ENCODE peak calls at places on chromosomes 7 and 10, in seven cellular contexts. H, F, X, V, Z, W and A are unnamed samples.

GRCh38 chr10:126646101-126646500 is 24.4 kb downstream of the C10orf90 start:
- DNase-seq in H (no peak), F (no peak), X (no peak), V (no peak), Z (no peak), W (no peak), A (no peak)

GRCh38 chr7:111853231-111853990 is 291.1 kb upstream of the IMMP2L start:
- DNase-seq in H (no peak), F (no peak), X (no peak), V (no peak), Z (no peak), W (peak; percentile 18), A (no peak)

GRCh38 chr7:148997497-148997896 is 30.8 kb downstream of the PDIA4 start:
- DNase-seq in H (no peak), F (no peak), X (no peak), V (no peak), Z (no peak), W (no peak), A (no peak)

GRCh38 chr10:100515612-100516011 is 4.0 kb downstream of the SEC31B start:
- DNase-seq in H (no peak), F (no peak), X (no peak), V (no peak), Z (no peak), W (no peak), A (no peak)

GRCh38 chr10:44873156-44873555 is 38.0 kb upstream of the TMEM72 start:
- DNase-seq in H (no peak), F (no peak), X (no peak), V (no peak), Z (no peak), W (no peak), A (no peak)

GRCh38 chr10:119896061-119896655 is 3.6 kb downstream of the SEC23IP start:
- DNase-seq in H (no peak), F (peak; percentile 91), X (no peak), V (no peak), Z (no peak), W (no peak), A (no peak)

GRCh38 chr7:107538001-107538400 is 25.7 kb downstream of the COG5 start:
- DNase-seq in H (no peak), F (no peak), X (no peak), V (no peak), Z (no peak), W (no peak), A (no peak)

GRCh38 chr10:17669185-17669872 is 25.4 kb downstream of the STAM start:
- DNase-seq in H (peak; percentile 30), F (no peak), X (no peak), V (no peak), Z (no peak), W (no peak), A (no peak)

GRCh38 chr10:119191881-119192280 is 13.3 kb upstream of the PRDX3 start:
- DNase-seq in H (no peak), F (no peak), X (no peak), V (no peak), Z (no peak), W (no peak), A (no peak)

GRCh38 chr10:131162866-131163265 is 148.7 kb downstream of the TCERG1L start:
- DNase-seq in H (no peak), F (no peak), X (no peak), V (no peak), Z (no peak), W (no peak), A (no peak)

GRCh38 chr10:131078131-131078881 is 233.2 kb downstream of the TCERG1L start:
- DNase-seq in H (no peak), F (no peak), X (no peak), V (no peak), Z (no peak), W (no peak), A (no peak)

GRCh38 chr7:71495828-71496227 is 363.9 kb downstream of the GALNT17 start:
- DNase-seq in H (no peak), F (no peak), X (no peak), V (no peak), Z (no peak), W (no peak), A (no peak)

DNA sequence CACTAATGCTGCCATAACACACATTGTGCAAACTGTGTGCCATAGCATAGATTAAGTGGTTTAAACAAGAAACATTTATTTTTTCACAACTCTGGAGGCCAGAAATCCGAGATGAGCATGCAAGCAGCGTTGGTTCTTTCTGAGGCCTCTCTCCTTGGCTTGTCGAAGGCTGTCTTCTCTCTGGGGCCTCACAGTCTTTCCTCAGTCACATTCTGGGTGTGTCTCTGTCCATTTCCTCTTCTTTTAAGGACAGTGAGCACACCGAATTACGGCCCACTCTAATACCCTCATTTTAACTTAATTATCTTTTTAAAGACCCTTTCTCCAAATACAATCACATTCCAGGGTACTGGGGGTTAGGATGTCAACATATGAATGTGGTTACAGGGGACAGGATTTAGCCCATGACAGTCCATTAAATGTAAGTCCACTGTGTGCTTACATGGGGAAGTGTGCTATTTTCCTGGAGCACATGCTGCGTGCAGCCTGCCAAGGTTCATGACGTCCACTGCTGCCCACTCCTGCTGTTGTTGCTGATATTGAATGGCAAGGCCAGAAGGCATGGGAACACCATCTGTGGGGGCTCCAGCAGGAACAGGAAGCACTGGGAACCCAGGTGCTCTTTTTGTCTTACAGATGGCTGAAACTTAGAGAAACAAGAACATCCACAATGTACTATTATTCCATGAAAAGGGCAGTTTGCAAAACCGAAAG is 365.4 kb downstream of the GALNT17 start:
- DNase-seq in H (no peak), F (no peak), X (no peak), V (no peak), Z (no peak), W (no peak), A (no peak)
- TF ChIP-seq POLR2AphosphoS5 in H (no peak), F (no peak), X (no peak), V (no peak), Z (no peak), W (no peak), A (no peak)

GRCh38 chr10:21530616-21531015 is 3.4 kb upstream of the MLLT10 start:
- DNase-seq in H (no peak), F (no peak), X (no peak), V (no peak), Z (no peak), W (no peak), A (no peak)

GRCh38 chr10:21530168-21530567 is 3.9 kb upstream of the MLLT10 start:
- DNase-seq in H (no peak), F (no peak), X (no peak), V (no peak), Z (no peak), W (no peak), A (no peak)

GRCh38 chr10:21532694-21533576 is 1.1 kb upstream of the MLLT10 start:
- DNase-seq in H (no peak), F (no peak), X (no peak), V (no peak), Z (no peak), W (peak; percentile 42), A (no peak)

GRCh38 chr10:21529236-21529910 is 3.9 kb upstream of the SKIDA1 start:
- DNase-seq in H (no peak), F (no peak), X (no peak), V (no peak), Z (no peak), W (no peak), A (no peak)

DNA sequence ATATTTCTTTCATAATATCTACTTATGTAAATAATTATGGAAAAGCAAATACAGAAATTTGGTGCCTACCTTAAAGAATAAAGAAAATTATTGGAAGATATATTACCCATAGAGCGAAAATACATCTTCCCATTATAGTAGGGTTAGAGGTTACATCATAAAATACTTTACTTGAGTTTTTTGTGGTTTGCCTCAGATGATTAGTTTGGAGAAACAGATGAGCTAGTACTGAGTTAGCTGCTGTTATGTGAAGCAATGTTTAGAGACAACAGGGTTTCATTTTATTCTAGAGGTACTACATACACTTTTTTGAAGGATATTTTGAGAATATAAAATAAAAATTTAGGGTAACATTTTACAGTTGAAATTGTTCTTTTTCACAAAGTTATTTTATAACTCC is 2.9 kb upstream of the MLLT10 start:
- DNase-seq in H (no peak), F (no peak), X (no peak), V (no peak), Z (no peak), W (peak; percentile 38), A (no peak)
- TF ChIP-seq TAF1 in H (no peak), F (no peak), X (no peak), V (no peak), Z (no peak), W (no peak), A (no peak)

GRCh38 chr10:110491346-110491745 is 6.4 kb upstream of the DUSP5 start:
- DNase-seq in H (no peak), F (no peak), X (no peak), V (no peak), Z (no peak), W (no peak), A (no peak)
- TF ChIP-seq POLR2AphosphoS5 in H (no peak), F (no peak), X (no peak), V (no peak), Z (no peak), W (no peak), A (no peak)

GRCh38 chr10:125095228-125095627 is 65.1 kb downstream of the CTBP2 start:
- DNase-seq in H (no peak), F (no peak), X (no peak), V (no peak), Z (no peak), W (no peak), A (no peak)
- TF ChIP-seq TAF1 in H (no peak), F (no peak), X (no peak), V (no peak), Z (no peak), W (no peak), A (no peak)

GRCh38 chr10:33899578-33900531 is 565.4 kb upstream of the NRP1 start:
- DNase-seq in H (no peak), F (peak; percentile 55), X (no peak), V (no peak), Z (no peak), W (no peak), A (no peak)

GRCh38 chr10:33893502-33893901 is 559.0 kb upstream of the NRP1 start:
- DNase-seq in H (no peak), F (no peak), X (no peak), V (no peak), Z (no peak), W (no peak), A (no peak)

GRCh38 chr10:33900591-33900990 is 566.1 kb upstream of the NRP1 start:
- DNase-seq in H (no peak), F (no peak), X (no peak), V (no peak), Z (no peak), W (no peak), A (no peak)

GRCh38 chr10:33901166-33901565 is 566.7 kb upstream of the NRP1 start:
- DNase-seq in H (no peak), F (no peak), X (no peak), V (no peak), Z (no peak), W (no peak), A (no peak)

GRCh38 chr10:33897255-33897893 is 562.9 kb upstream of the NRP1 start:
- DNase-seq in H (no peak), F (no peak), X (no peak), V (no peak), Z (no peak), W (no peak), A (no peak)
- TF ChIP-seq POLR2AphosphoS5 in H (no peak), F (no peak), X (no peak), V (no peak), Z (no peak), W (no peak), A (no peak)